ENCODE peak calls at places on chromosomes 6 and 20, in eight cellular contexts. One of them, this sample, is unnamed.
A peak's percentile ranks its signal among the peaks of the same experiment; 100 is the strongest.

GRCh38 chr6:160146454-160147145 is 25.0 kb downstream of the SLC22A1 start:
- DNase-seq in mucosa of gallbladder: no peak
- DNase-seq in T-helper 22 cell: no peak
- DNase-seq in T follicular helper cell: no peak
- DNase-seq in Right ventricle myocardium superior: no peak
- DNase-seq in iPS DF 6.9: no peak
- DNase-seq in fibroblast of the conjunctiva: no peak
- DNase-seq in MCF 10A: no peak
- DNase-seq in this sample: no peak

GRCh38 chr6:152265651-152266050 is 371.5 kb downstream of the SYNE1 start:
- DNase-seq in T follicular helper cell: no peak
- DNase-seq in MCF 10A: no peak
- DNase-seq in Right ventricle myocardium superior: no peak
- DNase-seq in mucosa of gallbladder: no peak
- DNase-seq in iPS DF 6.9: no peak
- DNase-seq in fibroblast of the conjunctiva: no peak
- DNase-seq in T-helper 22 cell: no peak
- DNase-seq in this sample: no peak

GRCh38 chr20:58701431-58702160 is 9.0 kb downstream of the NPEPL1 start:
- DNase-seq in fibroblast of the conjunctiva: no peak
- DNase-seq in T follicular helper cell: no peak
- DNase-seq in T-helper 22 cell: no peak
- DNase-seq in MCF 10A: no peak
- DNase-seq in mucosa of gallbladder: no peak
- DNase-seq in Right ventricle myocardium superior: peak; percentile 30
- DNase-seq in iPS DF 6.9: no peak
- DNase-seq in this sample: no peak

GRCh38 chr20:64130876-64131275 is 23.5 kb upstream of the NPBWR2 start:
- DNase-seq in MCF 10A: no peak
- DNase-seq in iPS DF 6.9: no peak
- DNase-seq in T follicular helper cell: no peak
- DNase-seq in mucosa of gallbladder: no peak
- DNase-seq in T-helper 22 cell: no peak
- DNase-seq in fibroblast of the conjunctiva: no peak
- DNase-seq in Right ventricle myocardium superior: peak; percentile 7
- DNase-seq in this sample: no peak

GRCh38 chr20:62357681-62358080 is 9.4 kb downstream of the LAMA5 start:
- DNase-seq in Right ventricle myocardium superior: peak; percentile 40
- DNase-seq in mucosa of gallbladder: no peak
- DNase-seq in iPS DF 6.9: no peak
- DNase-seq in T follicular helper cell: no peak
- DNase-seq in MCF 10A: no peak
- DNase-seq in T-helper 22 cell: no peak
- DNase-seq in fibroblast of the conjunctiva: no peak
- DNase-seq in this sample: no peak

GRCh38 chr6:9456241-9456658 is 958.6 kb downstream of the TFAP2A start:
- DNase-seq in T follicular helper cell: no peak
- DNase-seq in T-helper 22 cell: no peak
- DNase-seq in iPS DF 6.9: peak; percentile 11
- DNase-seq in fibroblast of the conjunctiva: no peak
- DNase-seq in MCF 10A: no peak
- DNase-seq in mucosa of gallbladder: no peak
- DNase-seq in Right ventricle myocardium superior: no peak
- DNase-seq in this sample: no peak

GRCh38 chr20:31698243-31698802 is 24.3 kb downstream of the BCL2L1 start:
- DNase-seq in Right ventricle myocardium superior: no peak
- DNase-seq in fibroblast of the conjunctiva: no peak
- DNase-seq in iPS DF 6.9: no peak
- DNase-seq in mucosa of gallbladder: no peak
- DNase-seq in T-helper 22 cell: no peak
- DNase-seq in T follicular helper cell: no peak
- DNase-seq in MCF 10A: no peak
- DNase-seq in this sample: no peak

GRCh38 chr6:163341671-163342070 is 72.8 kb upstream of the QKI start:
- DNase-seq in T-helper 22 cell: no peak
- DNase-seq in MCF 10A: no peak
- DNase-seq in Right ventricle myocardium superior: no peak
- DNase-seq in fibroblast of the conjunctiva: no peak
- DNase-seq in mucosa of gallbladder: no peak
- DNase-seq in T follicular helper cell: no peak
- DNase-seq in iPS DF 6.9: no peak
- DNase-seq in this sample: no peak

GRCh38 chr6:69801225-69801624 is 4.4 kb upstream of the LMBRD1 start:
- DNase-seq in T-helper 22 cell: no peak
- DNase-seq in Right ventricle myocardium superior: no peak
- DNase-seq in T follicular helper cell: no peak
- DNase-seq in iPS DF 6.9: no peak
- DNase-seq in mucosa of gallbladder: no peak
- DNase-seq in MCF 10A: no peak
- DNase-seq in fibroblast of the conjunctiva: no peak
- DNase-seq in this sample: no peak

GRCh38 chr6:81752969-81753708 is 658 bp upstream of the TENT5A start:
- DNase-seq in T-helper 22 cell: peak; percentile 29
- DNase-seq in iPS DF 6.9: no peak
- DNase-seq in Right ventricle myocardium superior: peak; percentile 98
- DNase-seq in fibroblast of the conjunctiva: peak; percentile 85
- DNase-seq in mucosa of gallbladder: peak; percentile 93
- DNase-seq in T follicular helper cell: peak; percentile 43
- DNase-seq in MCF 10A: peak; percentile 77
- DNase-seq in this sample: peak; percentile 87

GRCh38 chr6:75414445-75415021 is 79.1 kb downstream of the FILIP1 start:
- DNase-seq in iPS DF 6.9: no peak
- DNase-seq in T-helper 22 cell: no peak
- DNase-seq in T follicular helper cell: no peak
- DNase-seq in mucosa of gallbladder: no peak
- DNase-seq in MCF 10A: no peak
- DNase-seq in fibroblast of the conjunctiva: no peak
- DNase-seq in Right ventricle myocardium superior: no peak
- DNase-seq in this sample: no peak

GRCh38 chr6:3209114-3210023 is 18.1 kb downstream of the TUBB2B start:
- DNase-seq in T follicular helper cell: no peak
- DNase-seq in T-helper 22 cell: no peak
- DNase-seq in mucosa of gallbladder: peak; percentile 65
- DNase-seq in MCF 10A: peak; percentile 99
- DNase-seq in iPS DF 6.9: no peak
- DNase-seq in Right ventricle myocardium superior: no peak
- DNase-seq in fibroblast of the conjunctiva: peak; percentile 91
- DNase-seq in this sample: no peak

GRCh38 chr6:2764610-2765165 is 505 bp upstream of the WRNIP1 start:
- DNase-seq in MCF 10A: peak; percentile 72
- DNase-seq in iPS DF 6.9: no peak
- DNase-seq in T follicular helper cell: peak; percentile 69
- DNase-seq in mucosa of gallbladder: peak; percentile 54
- DNase-seq in T-helper 22 cell: peak; percentile 58
- DNase-seq in fibroblast of the conjunctiva: peak; percentile 68
- DNase-seq in Right ventricle myocardium superior: peak; percentile 69
- DNase-seq in this sample: peak; percentile 67

GRCh38 chr6:11110921-11111768 is at the start of gene ERVFRD-1:
- DNase-seq in T follicular helper cell: no peak
- DNase-seq in MCF 10A: no peak
- DNase-seq in iPS DF 6.9: no peak
- DNase-seq in T-helper 22 cell: no peak
- DNase-seq in mucosa of gallbladder: no peak
- DNase-seq in fibroblast of the conjunctiva: no peak
- DNase-seq in Right ventricle myocardium superior: no peak
- DNase-seq in this sample: no peak

GRCh38 chr6:150282806-150283205 is 86.0 kb upstream of the IYD start:
- DNase-seq in MCF 10A: no peak
- DNase-seq in Right ventricle myocardium superior: no peak
- DNase-seq in T-helper 22 cell: no peak
- DNase-seq in fibroblast of the conjunctiva: no peak
- DNase-seq in iPS DF 6.9: no peak
- DNase-seq in mucosa of gallbladder: no peak
- DNase-seq in T follicular helper cell: no peak
- DNase-seq in this sample: no peak

GRCh38 chr6:33927112-33927511 is 123.3 kb upstream of the MLN start:
- DNase-seq in T-helper 22 cell: no peak
- DNase-seq in fibroblast of the conjunctiva: no peak
- DNase-seq in T follicular helper cell: no peak
- DNase-seq in iPS DF 6.9: no peak
- DNase-seq in Right ventricle myocardium superior: no peak
- DNase-seq in MCF 10A: no peak
- DNase-seq in mucosa of gallbladder: no peak
- DNase-seq in this sample: no peak

GRCh38 chr20:56634735-56635422 is 5.8 kb downstream of the TFAP2C start:
- DNase-seq in MCF 10A: no peak
- DNase-seq in Right ventricle myocardium superior: no peak
- DNase-seq in mucosa of gallbladder: no peak
- DNase-seq in fibroblast of the conjunctiva: no peak
- DNase-seq in T follicular helper cell: no peak
- DNase-seq in T-helper 22 cell: no peak
- DNase-seq in iPS DF 6.9: no peak
- DNase-seq in this sample: no peak

GRCh38 chr6:52513896-52514295 is 63.0 kb downstream of the TRAM2 start:
- DNase-seq in iPS DF 6.9: no peak
- DNase-seq in MCF 10A: no peak
- DNase-seq in T follicular helper cell: no peak
- DNase-seq in Right ventricle myocardium superior: no peak
- DNase-seq in mucosa of gallbladder: no peak
- DNase-seq in fibroblast of the conjunctiva: no peak
- DNase-seq in T-helper 22 cell: no peak
- DNase-seq in this sample: no peak

GRCh38 chr20:64146301-64146935 is 17.8 kb upstream of the MYT1 start:
- DNase-seq in Right ventricle myocardium superior: peak; percentile 8
- DNase-seq in T follicular helper cell: no peak
- DNase-seq in iPS DF 6.9: no peak
- DNase-seq in T-helper 22 cell: no peak
- DNase-seq in mucosa of gallbladder: no peak
- DNase-seq in fibroblast of the conjunctiva: no peak
- DNase-seq in MCF 10A: no peak
- DNase-seq in this sample: no peak

GRCh38 chr6:140923048-140923447 is 1209.7 kb upstream of the GJE1 start:
- DNase-seq in fibroblast of the conjunctiva: no peak
- DNase-seq in T follicular helper cell: no peak
- DNase-seq in mucosa of gallbladder: no peak
- DNase-seq in MCF 10A: peak; percentile 16
- DNase-seq in iPS DF 6.9: no peak
- DNase-seq in T-helper 22 cell: no peak
- DNase-seq in Right ventricle myocardium superior: no peak
- DNase-seq in this sample: no peak

GRCh38 chr6:16840291-16840690 is 79.0 kb upstream of the ATXN1 start:
- DNase-seq in mucosa of gallbladder: no peak
- DNase-seq in MCF 10A: no peak
- DNase-seq in Right ventricle myocardium superior: no peak
- DNase-seq in T follicular helper cell: no peak
- DNase-seq in iPS DF 6.9: no peak
- DNase-seq in T-helper 22 cell: no peak
- DNase-seq in fibroblast of the conjunctiva: no peak
- DNase-seq in this sample: no peak

This sample was measured in C1 segment of cervical spinal cord.